ENCODE peak calls at places on chromosomes 16 and 17, in five cellular contexts. F, B, D, M and S are unnamed samples. For H3K27me3, the result is how much of the 10 kb centered on the place peaks cover.

GRCh38 chr17:33234930-33235685 is 58.0 kb downstream of the ASIC2 start:
- DNase-seq in F (peak), B (peak), D (peak), M (peak), S (peak)

GRCh38 chr17:77501101-77501566 is 360.4 kb downstream of the SEC14L1 start:
- DNase-seq in F (no peak), B (no peak), D (peak), M (no peak), S (no peak)

GRCh38 chr17:1264196-1264595 is 6.0 kb upstream of the BHLHA9 start:
- DNase-seq in F (no peak), B (no peak), D (no peak), M (no peak), S (no peak)

GRCh38 chr17:81733507-81734404 is 21.7 kb downstream of the SLC25A10 start:
- DNase-seq in F (peak), B (no peak), D (peak), M (peak), S (peak)

GRCh38 chr17:52470553-52470952 is 312.0 kb upstream of the CA10 start:
- DNase-seq in F (no peak), B (no peak), D (no peak), M (no peak), S (peak)

GRCh38 chr17:58956997-58957724 is 149.5 kb downstream of the TRIM37 start:
- DNase-seq in F (peak), B (no peak), D (no peak), M (peak), S (no peak)

GRCh38 chr16:89502319-89502843 is 5.8 kb upstream of the SPG7 start:
- DNase-seq in F (peak), B (no peak), D (peak), M (no peak), S (peak)

GRCh38 chr16:2511128-2511785 is 2.5 kb upstream of the ATP6V0C start:
- DNase-seq in F (no peak), B (no peak), D (peak), M (peak), S (no peak)

GRCh38 chr17:73976676-73977521 is 226.6 kb upstream of the RPL38 start:
- DNase-seq in F (no peak), B (no peak), D (no peak), M (no peak), S (no peak)

GRCh38 chr16:825298-826061 is 24.9 kb upstream of the GNG13 start:
- DNase-seq in F (no peak), B (no peak), D (no peak), M (no peak), S (no peak)

GRCh38 chr16:3759736-3760135 is 42.4 kb upstream of the TRAP1 start:
- DNase-seq in F (no peak), B (no peak), D (no peak), M (no peak), S (no peak)

GRCh38 chr16:58266336-58266735 is 28.5 kb downstream of the PRSS54 start:
- DNase-seq in F (no peak), B (no peak), D (no peak), M (no peak), S (no peak)

GRCh38 chr17:1905190-1905919 is 75.5 kb downstream of the RPA1 start:
- DNase-seq in F (no peak), B (no peak), D (no peak), M (no peak), S (peak)

GRCh38 chr17:74117087-74117486 is 86.4 kb upstream of the RPL38 start:
- DNase-seq in F (no peak), B (no peak), D (peak), M (no peak), S (no peak)

GRCh38 chr16:4682616-4683254 is 10.6 kb upstream of the NUDT16L1 start:
- DNase-seq in F (peak), B (no peak), D (peak), M (peak), S (peak)

DNA sequence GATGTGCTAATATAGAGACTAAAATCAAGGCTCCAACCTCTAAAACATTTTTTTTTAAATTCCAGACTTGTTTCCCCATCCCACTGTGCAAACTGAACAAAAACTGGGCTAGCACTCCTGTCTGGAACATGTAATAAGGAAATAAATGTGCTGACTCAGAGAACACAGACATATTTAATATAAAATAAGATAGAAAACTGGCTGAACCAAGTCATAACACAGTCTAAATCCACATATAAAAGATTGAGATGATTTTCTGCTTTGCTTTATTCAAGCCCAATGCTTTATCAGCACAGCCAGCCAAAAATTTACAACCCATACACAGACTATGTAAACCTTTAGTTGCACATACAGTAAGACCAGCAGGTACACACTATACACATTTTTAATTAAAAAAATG is 1.5 kb downstream of the STAT3 start:
- DNase-seq in F (no peak), B (no peak), D (no peak), M (no peak), S (peak)
- H3K27ac ChIP-seq in F (no peak), B (peak), D (peak), M (no peak), S (peak)

GRCh38 chr17:38421224-38421841 is 6.9 kb upstream of the ARHGAP23 start:
- DNase-seq in F (no peak), B (no peak), D (no peak), M (peak), S (no peak)

GRCh38 chr17:38419508-38419981 is 8.7 kb upstream of the ARHGAP23 start:
- DNase-seq in F (no peak), B (no peak), D (no peak), M (no peak), S (no peak)

GRCh38 chr17:38420518-38420917 is 7.7 kb upstream of the ARHGAP23 start:
- DNase-seq in F (no peak), B (no peak), D (no peak), M (no peak), S (no peak)

GRCh38 chr17:38424297-38424972 is 3.8 kb upstream of the ARHGAP23 start:
- DNase-seq in F (no peak), B (no peak), D (no peak), M (no peak), S (no peak)

DNA sequence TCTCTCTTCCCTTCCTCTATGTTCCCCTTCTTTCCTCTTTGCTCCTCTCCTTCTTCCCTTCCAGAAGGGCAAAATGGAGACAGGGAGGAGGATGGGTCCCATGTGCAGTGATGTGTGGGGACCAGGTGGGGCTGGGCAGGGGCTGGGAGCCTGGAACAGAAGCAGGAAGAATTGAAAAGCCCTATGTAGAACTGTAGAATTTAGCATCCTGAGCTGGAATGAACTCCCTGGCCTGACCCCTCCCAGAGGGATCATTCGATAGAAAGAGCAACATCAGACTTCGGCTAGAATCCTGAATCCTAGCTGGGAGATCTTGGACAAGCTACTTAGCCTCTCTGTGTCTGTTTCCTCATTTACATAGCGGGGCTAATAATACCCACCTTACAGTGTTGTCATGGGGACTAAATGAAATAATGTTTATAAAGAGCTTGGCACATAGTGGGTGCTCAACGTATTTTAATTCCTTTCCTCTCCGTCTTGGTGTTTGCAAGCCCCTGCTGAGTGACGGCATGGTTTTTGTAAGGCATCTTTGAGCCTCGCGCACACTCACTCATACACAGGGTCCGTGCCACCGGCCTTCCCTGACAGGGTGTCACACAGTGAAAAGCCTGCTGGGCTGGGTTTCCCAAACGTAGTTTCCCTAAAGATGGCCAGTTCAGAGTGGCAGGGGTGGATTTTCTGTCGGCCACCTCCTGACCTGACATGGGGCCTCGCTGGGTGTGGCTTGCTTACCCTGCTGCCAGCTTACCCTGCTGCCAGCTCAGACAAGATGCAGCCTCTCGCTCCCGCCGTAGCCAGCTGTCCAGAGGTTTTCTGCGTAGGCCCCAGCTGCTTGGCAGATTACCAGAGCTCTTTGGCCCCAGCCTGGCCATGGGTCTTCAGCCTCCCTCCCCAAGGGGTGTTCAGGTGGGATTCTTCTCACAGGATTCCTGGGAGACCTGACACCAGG is 6.1 kb upstream of the ARHGAP23 start:
- DNase-seq in F (no peak), B (no peak), D (no peak), M (no peak), S (no peak)
- H3K4me3 ChIP-seq in F (no peak), B (peak), D (no peak), M (no peak), S (no peak)

GRCh38 chr17:56667925-56668324 is 74.4 kb downstream of the NOG start:
- DNase-seq in F (no peak), B (no peak), D (no peak), M (no peak), S (no peak)

GRCh38 chr17:56676807-56677206 is 83.3 kb downstream of the NOG start:
- DNase-seq in F (peak), B (no peak), D (no peak), M (no peak), S (no peak)

GRCh38 chr17:56674401-56674925 is 81.0 kb downstream of the NOG start:
- DNase-seq in F (peak), B (no peak), D (no peak), M (no peak), S (no peak)

GRCh38 chr17:56675876-56676660 is 82.6 kb downstream of the NOG start:
- DNase-seq in F (no peak), B (no peak), D (no peak), M (no peak), S (no peak)

DNA sequence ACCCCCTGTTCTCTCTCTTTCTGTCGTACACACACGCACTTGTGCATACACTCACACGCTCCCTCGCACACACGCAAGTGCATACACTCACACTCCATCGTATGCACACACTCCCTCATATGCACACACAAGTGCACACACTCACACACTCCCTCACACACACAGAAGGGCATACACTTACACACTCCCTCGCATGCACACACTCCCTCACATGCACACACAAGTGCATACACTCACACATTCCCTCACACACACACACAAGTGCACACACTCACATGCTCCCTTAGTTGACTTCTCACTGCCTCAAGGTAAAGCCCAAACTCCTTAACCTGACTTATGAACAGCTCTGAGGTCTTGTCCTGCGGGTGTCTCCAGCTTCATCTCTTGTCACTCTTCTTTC is 78.7 kb downstream of the NOG start:
- DNase-seq in F (no peak), B (no peak), D (no peak), M (no peak), S (no peak)
- H3K27me3 ChIP-seq in F (under half), B (under half), D (under half), M (under half), S (under half)

DNA sequence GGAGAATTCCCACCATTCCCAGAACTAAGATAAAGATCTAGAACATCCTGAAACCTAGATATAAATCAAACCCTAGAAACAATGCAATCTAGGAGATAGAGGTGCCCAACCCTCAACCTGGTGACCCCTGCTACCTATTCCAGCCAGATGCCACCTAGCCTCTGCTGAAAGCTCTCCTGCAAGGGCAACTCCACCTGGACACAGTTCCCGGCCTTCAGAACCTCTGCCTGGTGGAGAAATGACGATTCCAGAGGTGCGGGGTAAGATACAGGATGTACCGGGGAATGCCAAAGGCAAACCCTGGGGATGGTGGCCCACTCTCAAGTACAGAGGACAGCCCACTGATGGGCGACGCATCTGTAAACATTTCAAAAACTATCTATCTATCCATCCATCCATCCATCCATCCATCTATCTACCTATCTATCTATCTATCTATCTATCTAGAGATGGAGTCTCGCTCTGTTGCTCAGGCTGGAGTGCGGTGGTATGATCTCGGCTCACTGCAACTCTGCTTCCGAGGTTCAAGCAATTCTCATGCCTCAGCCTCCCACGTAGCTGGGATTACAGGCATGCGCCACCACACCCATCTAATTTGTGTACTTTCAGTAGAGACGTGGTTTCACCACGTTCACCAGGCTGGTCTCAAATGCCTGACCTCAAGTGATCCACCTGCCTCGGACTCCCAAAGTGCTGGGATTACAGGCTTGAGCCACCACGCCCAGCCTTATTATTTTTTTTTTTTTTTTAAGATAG is 19.0 kb downstream of the MEAK7 start:
- DNase-seq in F (no peak), B (no peak), D (no peak), M (no peak), S (no peak)
- H3K27ac ChIP-seq in F (no peak), B (no peak), D (no peak), M (no peak), S (no peak)

GRCh38 chr17:64384253-64385186 is 6.1 kb downstream of the PECAM1 start:
- DNase-seq in F (peak), B (no peak), D (peak), M (no peak), S (no peak)
- H3K4me3 ChIP-seq in F (no peak), B (no peak), D (no peak), M (no peak), S (no peak)

GRCh38 chr17:8122391-8122922 is 1.4 kb downstream of the HES7 start:
- DNase-seq in F (peak), B (no peak), D (no peak), M (peak), S (no peak)
- H3K27me3 ChIP-seq in F (under half), B (under half), D (under half), M (under half), S (under half)

GRCh38 chr16:66872927-66873684 is 7.2 kb upstream of the PDP2 start:
- DNase-seq in F (peak), B (peak), D (peak), M (peak), S (peak)

GRCh38 chr16:66873685-66874055 is 6.6 kb upstream of the PDP2 start:
- DNase-seq in F (no peak), B (no peak), D (no peak), M (no peak), S (no peak)

GRCh38 chr16:66872524-66872923 is 7.8 kb upstream of the PDP2 start:
- DNase-seq in F (no peak), B (no peak), D (no peak), M (no peak), S (peak)

GRCh38 chr16:66871840-66872239 is 8.5 kb upstream of the PDP2 start:
- DNase-seq in F (no peak), B (no peak), D (peak), M (no peak), S (peak)

DNA sequence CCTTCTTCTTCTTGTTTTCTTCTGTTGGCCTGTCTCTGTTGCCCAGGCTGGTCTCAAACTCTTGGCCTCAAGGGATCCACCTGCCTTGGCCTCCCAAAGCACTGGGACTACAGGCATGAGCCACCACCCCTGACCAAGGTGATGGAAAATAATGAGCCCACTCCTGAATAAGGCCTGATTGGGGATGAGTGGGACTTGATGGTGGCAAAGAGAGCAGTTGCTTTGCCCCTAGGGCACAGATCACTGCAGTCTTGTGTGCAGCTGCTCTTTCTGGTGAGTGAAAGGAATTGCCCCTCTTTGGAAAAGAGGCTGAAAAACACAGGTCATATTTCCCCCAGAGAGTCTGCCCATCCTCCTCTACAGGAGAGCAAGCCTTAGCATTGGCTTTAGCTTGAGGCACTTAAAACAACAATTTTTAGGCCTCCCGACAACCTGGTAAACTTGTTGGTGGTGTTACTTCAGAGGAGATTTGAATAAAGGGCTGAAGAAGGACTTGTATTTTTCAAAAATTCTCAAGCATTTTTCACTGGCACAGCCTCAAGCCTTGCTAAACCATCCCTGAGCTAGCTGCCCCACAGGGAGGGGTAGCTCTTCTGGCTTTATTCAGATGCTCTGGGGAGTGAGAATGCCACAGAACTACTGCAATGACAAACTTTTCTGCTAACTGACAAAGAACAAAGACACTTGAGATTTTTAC is 6.1 kb upstream of the PDP2 start:
- DNase-seq in F (peak), B (no peak), D (no peak), M (peak), S (no peak)
- H3K27ac ChIP-seq in F (no peak), B (peak), D (no peak), M (peak), S (peak)